ENCODE peak calls at places on chromosomes 3 and 15, in nine cellular contexts. A is hepatocyte, O is testis, Y is neural progenitor cell, U is dorsolateral prefrontal cortex, V is upper lobe of right lung, T is uterus, C is tibial nerve, F is left ventricle myocardium inferior. E is an unnamed sample.
A peak's percentile ranks its signal among the peaks of the same experiment; 100 is the strongest.

GRCh38 chr3:134516905-134517304 is 31.0 kb downstream of the CEP63 start:
- DNase-seq in F (no peak), Y (no peak), V (no peak), A (no peak), T (no peak), C (no peak), O (no peak), U (no peak), E (no peak)

GRCh38 chr3:185361920-185362319 is 1.0 kb upstream of the MAP3K13 start:
- DNase-seq in A (no peak), U (no peak), V (no peak), Y (no peak), T (no peak), C (no peak), F (no peak), O (no peak), E (no peak)

GRCh38 chr3:15206662-15207576 is 873 bp downstream of the CAPN7 start:
- DNase-seq in F (peak; percentile 19), A (peak; percentile 59), T (no peak), V (no peak), U (no peak), Y (peak; percentile 42), C (no peak), O (peak; percentile 55), E (no peak)

GRCh38 chr15:82539690-82540054 is 585 bp downstream of the RPS17 start:
- DNase-seq in T (no peak), U (no peak), F (no peak), V (no peak), Y (peak; percentile 42), A (peak; percentile 30), O (peak; percentile 28), C (no peak), E (no peak)

GRCh38 chr3:124157000-124157712 is 165.2 kb upstream of the ROPN1 start:
- DNase-seq in O (no peak), Y (no peak), T (no peak), C (no peak), A (no peak), V (no peak), F (no peak), U (no peak), E (no peak)

GRCh38 chr3:23129817-23130216 is 73.3 kb upstream of the UBE2E2 start:
- DNase-seq in V (no peak), C (no peak), U (no peak), A (peak; percentile 51), Y (no peak), O (no peak), F (no peak), T (no peak), E (no peak)

GRCh38 chr3:188649521-188649920 is 495.6 kb downstream of the LPP start:
- DNase-seq in Y (no peak), C (no peak), A (no peak), U (no peak), V (no peak), O (no peak), T (no peak), F (no peak), E (no peak)

GRCh38 chr3:30984855-30985793 is 90.7 kb upstream of the GADL1 start:
- DNase-seq in A (no peak), V (no peak), U (no peak), F (no peak), O (no peak), Y (no peak), T (no peak), C (no peak), E (no peak)

GRCh38 chr3:9111349-9112265 is 137.8 kb downstream of the SRGAP3 start:
- DNase-seq in U (no peak), T (peak; percentile 76), F (peak; percentile 32), O (peak; percentile 62), C (no peak), Y (no peak), A (no peak), V (no peak), E (no peak)

GRCh38 chr3:59559721-59560514 is 510.1 kb upstream of the CFAP20DC start:
- DNase-seq in Y (peak; percentile 25), U (no peak), V (no peak), O (no peak), A (peak; percentile 56), F (no peak), C (no peak), T (no peak), E (peak; percentile 73)

GRCh38 chr15:48796930-48797329 is 13.9 kb downstream of the CEP152 start:
- DNase-seq in O (no peak), Y (no peak), F (no peak), U (no peak), V (no peak), A (no peak), C (no peak), T (no peak), E (peak; percentile 37)

GRCh38 chr3:132180337-132180791 is 136.8 kb upstream of the ACP3 start:
- DNase-seq in C (no peak), O (no peak), A (peak; percentile 75), F (no peak), U (no peak), V (no peak), Y (peak; percentile 83), T (no peak), E (peak; percentile 20)

GRCh38 chr3:174329321-174329720 is 529.8 kb upstream of the NAALADL2 start:
- DNase-seq in Y (no peak), C (no peak), O (no peak), T (no peak), V (no peak), U (no peak), A (no peak), F (no peak), E (no peak)

GRCh38 chr3:39319249-39319648 is 10.3 kb upstream of the CCR8 start:
- DNase-seq in O (no peak), U (no peak), V (no peak), T (no peak), C (no peak), F (no peak), A (no peak), Y (no peak), E (no peak)

GRCh38 chr15:97517726-97518125 is 442.8 kb upstream of the ARRDC4 start:
- DNase-seq in A (no peak), C (no peak), T (no peak), V (no peak), Y (no peak), O (no peak), F (no peak), U (no peak), E (no peak)

GRCh38 chr3:188037116-188037718 is 116.7 kb upstream of the LPP start:
- DNase-seq in Y (peak; percentile 52), V (no peak), T (no peak), O (peak; percentile 43), U (no peak), C (no peak), A (peak; percentile 80), F (no peak), E (no peak)

GRCh38 chr15:75985966-75986365 is 26.3 kb downstream of the NRG4 start:
- DNase-seq in C (no peak), Y (no peak), F (no peak), A (no peak), V (no peak), O (no peak), T (no peak), U (no peak), E (no peak)
- TF ChIP-seq CTCF in C (no peak), Y (no peak), F (no peak), A (no peak), V (no peak), O (no peak), T (no peak), U (no peak), E (no peak)

GRCh38 chr15:61106044-61106834 is 122.9 kb downstream of the RORA start:
- DNase-seq in F (no peak), A (no peak), U (no peak), V (no peak), C (no peak), Y (no peak), T (no peak), O (no peak), E (no peak)

GRCh38 chr15:61103026-61103425 is 126.1 kb downstream of the RORA start:
- DNase-seq in T (no peak), V (no peak), Y (no peak), C (no peak), O (no peak), A (no peak), F (no peak), U (no peak), E (no peak)

GRCh38 chr15:61101543-61101942 is 127.6 kb downstream of the RORA start:
- DNase-seq in T (no peak), V (no peak), O (no peak), U (no peak), F (no peak), A (no peak), C (no peak), Y (no peak), E (no peak)

GRCh38 chr15:61102281-61102680 is 126.8 kb downstream of the RORA start:
- DNase-seq in V (no peak), F (no peak), Y (no peak), U (no peak), A (no peak), C (no peak), O (no peak), T (no peak), E (no peak)

DNA sequence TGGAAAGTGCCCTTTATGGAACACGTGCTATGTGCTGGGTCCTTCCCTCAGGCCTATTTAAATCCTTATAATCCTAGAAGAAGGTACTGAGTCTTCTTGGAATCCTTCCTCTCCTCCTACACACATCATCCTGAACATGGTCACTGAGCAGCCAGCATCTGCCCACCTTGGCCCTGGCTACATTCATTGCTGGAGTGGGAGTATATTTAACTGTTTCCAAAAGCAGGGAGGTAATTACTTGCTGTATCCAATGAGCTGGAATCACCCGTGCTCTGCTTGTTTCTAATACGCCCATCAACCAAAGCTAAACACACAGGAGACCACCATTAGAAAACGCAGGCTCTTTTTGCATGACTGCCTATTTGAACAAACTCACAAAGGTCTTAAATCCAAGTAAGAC is 122.2 kb downstream of the RORA start:
- DNase-seq in Y (no peak), C (no peak), U (no peak), F (no peak), A (no peak), V (no peak), O (no peak), T (no peak), E (no peak)
- H3K4me3 ChIP-seq in Y (no peak overlapping the region), C (no peak overlapping the region), U (no peak overlapping the region), F (no peak overlapping the region), A (no peak overlapping the region), V (no peak overlapping the region), O (no peak overlapping the region), T (no peak overlapping the region), E (no peak overlapping the region)

GRCh38 chr3:149969110-149969944 is 1.4 kb downstream of the PFN2 start:
- DNase-seq in Y (peak; percentile 86), U (peak; percentile 63), F (peak; percentile 25), T (peak; percentile 39), O (peak; percentile 79), V (no peak), C (peak; percentile 22), A (peak; percentile 83), E (peak; percentile 68)
- H3K27me3 ChIP-seq in Y (no peaks in the 10 kb centered on the region), U (no peaks in the 10 kb centered on the region), F (no peaks in the 10 kb centered on the region), T (no peaks in the 10 kb centered on the region), O (no peaks in the 10 kb centered on the region), V (no peaks in the 10 kb centered on the region), C (no peaks in the 10 kb centered on the region), A (no peaks in the 10 kb centered on the region), E (no peaks in the 10 kb centered on the region)

DNA sequence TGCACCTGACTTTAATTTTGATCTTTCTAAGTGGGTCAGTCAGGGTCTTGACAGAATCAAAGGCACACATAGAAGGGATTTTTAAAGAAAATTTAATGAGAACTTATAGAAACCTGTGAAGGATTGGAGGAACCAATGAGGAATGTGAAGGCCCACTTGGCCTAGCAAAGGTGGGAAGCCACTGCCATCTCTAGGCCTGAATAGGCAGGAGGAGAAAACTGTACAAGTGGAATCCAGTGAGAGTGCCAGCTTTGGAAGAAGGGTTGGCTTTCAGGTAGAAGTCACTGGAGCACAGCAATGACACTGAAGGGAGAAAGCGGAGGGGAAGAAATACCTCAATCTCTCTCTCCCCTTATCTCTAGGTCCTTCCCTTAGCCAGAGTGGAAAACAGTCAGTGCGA is 380.7 kb upstream of the KCNMB2 start:
- DNase-seq in O (no peak), F (no peak), V (no peak), U (no peak), Y (peak; percentile 10), T (no peak), A (no peak), C (no peak), E (no peak)
- TF ChIP-seq CTCF in O (no peak), F (no peak), V (no peak), U (no peak), Y (peak; percentile 38), T (no peak), A (no peak), C (no peak), E (no peak)

E was measured in AG04450.